ENCODE peak calls at places on chromosomes 12 and 14, in eight cellular contexts. U is NCI-H1105, L is stomach, X is testis, Q is occipital lobe, E is IMR-90, Y is neuronal stem cell, I is HuH-7. P is an unnamed sample.

GRCh38 chr12:103503546-103504480 is 8.0 kb upstream of the C12orf42 start:
- DNase-seq in U (peak; percentile 32), L (peak; percentile 61), X (peak; percentile 77), Q (no peak), E (no peak), Y (peak; percentile 29), I (peak; percentile 41), P (no peak)

GRCh38 chr12:8554451-8555195 is 13.9 kb upstream of the CLEC4E start:
- DNase-seq in U (no peak), L (no peak), X (no peak), Q (no peak), E (peak; percentile 1), Y (no peak), I (no peak), P (no peak)

GRCh38 chr14:53999061-53999488 is 42.5 kb upstream of the BMP4 start:
- DNase-seq in U (no peak), L (no peak), X (no peak), Q (no peak), E (peak; percentile 76), Y (no peak), I (no peak), P (no peak)

GRCh38 chr14:30988509-30988908 is 36.9 kb upstream of the AP4S1 start:
- DNase-seq in U (no peak), L (no peak), X (no peak), Q (no peak), E (peak; percentile 61), Y (no peak), I (no peak), P (no peak)

GRCh38 chr14:67457782-67458181 is 30.7 kb downstream of the TMEM229B start:
- DNase-seq in U (no peak), L (peak; percentile 31), X (no peak), Q (no peak), E (no peak), Y (peak; percentile 32), I (no peak), P (peak; percentile 74)

GRCh38 chr14:103541494-103541943 is 12.5 kb downstream of the TRMT61A start:
- DNase-seq in U (no peak), L (no peak), X (no peak), Q (no peak), E (no peak), Y (no peak), I (no peak), P (no peak)

GRCh38 chr14:23183076-23183475 is 384 bp downstream of the SLC7A8 start:
- DNase-seq in U (no peak), L (no peak), X (peak; percentile 48), Q (no peak), E (no peak), Y (no peak), I (no peak), P (no peak)

GRCh38 chr12:128549621-128550020 is 274.1 kb downstream of the SLC15A4 start:
- DNase-seq in U (no peak), L (no peak), X (no peak), Q (no peak), E (no peak), Y (no peak), I (no peak), P (no peak)

GRCh38 chr12:113057565-113058485 is 1.3 kb downstream of the DTX1 start:
- DNase-seq in U (no peak), L (no peak), X (no peak), Q (no peak), E (no peak), Y (no peak), I (no peak), P (no peak)

GRCh38 chr12:25653487-25654175 is 100.5 kb upstream of the LMNTD1 start:
- DNase-seq in U (no peak), L (no peak), X (no peak), Q (no peak), E (no peak), Y (no peak), I (no peak), P (peak; percentile 55)

GRCh38 chr12:56634242-56634836 is 4.2 kb upstream of the BAZ2A start:
- DNase-seq in U (peak; percentile 52), L (peak; percentile 77), X (peak; percentile 76), Q (no peak), E (no peak), Y (no peak), I (peak; percentile 78), P (peak; percentile 52)